ENCODE peak calls at places on chromosomes 7 and 10, in seven cellular contexts. O is KG1; A is activated naive CD8-positive, alpha-beta T cell treated with anti-CD3 and anti-CD28 coated beads, Interleukin-2, amount 50 U/mL, for 24 hours; L is naive thymus-derived CD8-positive, alpha-beta T cell; E is WERI-Rb-1; B is activated T-cell treated with anti-CD3 and anti-CD28 coated beads for 1 hour; I is fibroblast of pulmonary artery. U is an unnamed sample.
A peak's percentile ranks its signal among the peaks of the same experiment; 100 is the strongest.

GRCh38 chr7:135768990-135769389 is 20.4 kb upstream of the FAM180A start:
- DNase-seq in O (no peak), A (no peak), L (no peak), E (no peak), B (no peak), I (no peak), U (no peak)

GRCh38 chr10:98408799-98409198 is 6.2 kb downstream of the PYROXD2 start:
- DNase-seq in O (no peak), A (no peak), L (no peak), E (no peak), B (no peak), I (no peak), U (no peak)

GRCh38 chr10:108784534-108784933 is 1138.8 kb downstream of the XPNPEP1 start:
- DNase-seq in O (no peak), A (no peak), L (no peak), E (no peak), B (no peak), I (no peak), U (no peak)

GRCh38 chr7:66142996-66143395 is 28.3 kb downstream of the CRCP start:
- DNase-seq in O (no peak), A (no peak), L (no peak), E (no peak), B (no peak), I (no peak), U (no peak)

GRCh38 chr10:118459642-118460193 is 117.6 kb upstream of the FAM204A start:
- DNase-seq in O (peak; percentile 27), A (peak; percentile 56), L (peak; percentile 30), E (peak; percentile 68), B (peak; percentile 22), I (peak; percentile 66), U (peak; percentile 4)

GRCh38 chr7:157471259-157472125 is 134.7 kb downstream of the DNAJB6 start:
- DNase-seq in O (no peak), A (no peak), L (peak; percentile 31), E (no peak), B (no peak), I (no peak), U (no peak)

GRCh38 chr10:3239066-3239919 is 66.7 kb upstream of the PITRM1 start:
- DNase-seq in O (peak; percentile 8), A (peak; percentile 79), L (peak; percentile 59), E (peak; percentile 45), B (peak; percentile 68), I (peak; percentile 84), U (peak; percentile 38)

GRCh38 chr7:29598607-29599006 is 35.0 kb downstream of the PRR15 start:
- DNase-seq in O (no peak), A (no peak), L (no peak), E (no peak), B (no peak), I (no peak), U (no peak)

GRCh38 chr7:70614237-70614984 is 517.5 kb upstream of the GALNT17 start:
- DNase-seq in O (no peak), A (no peak), L (no peak), E (peak; percentile 98), B (no peak), I (peak; percentile 46), U (no peak)

GRCh38 chr10:58086763-58087150 is 180.9 kb downstream of the IPMK start:
- DNase-seq in O (no peak), A (no peak), L (no peak), E (no peak), B (no peak), I (no peak), U (no peak)

GRCh38 chr7:16933296-16934248 is 51.8 kb upstream of the AGR3 start:
- DNase-seq in O (peak; percentile 81), A (peak; percentile 25), L (no peak), E (no peak), B (no peak), I (peak; percentile 35), U (no peak)

GRCh38 chr7:22694597-22695207 is 32.3 kb upstream of the IL6 start:
- DNase-seq in O (no peak), A (no peak), L (no peak), E (no peak), B (no peak), I (no peak), U (no peak)

GRCh38 chr10:125343118-125343752 is 182.9 kb upstream of the CTBP2 start:
- DNase-seq in O (peak; percentile 10), A (no peak), L (no peak), E (peak; percentile 20), B (no peak), I (peak; percentile 50), U (no peak)

GRCh38 chr10:89389254-89389653 is 3.2 kb upstream of the IFIT1 start:
- DNase-seq in O (peak; percentile 11), A (no peak), L (no peak), E (no peak), B (no peak), I (peak; percentile 70), U (no peak)

GRCh38 chr10:17428616-17429097 is 25.7 kb downstream of the ST8SIA6 start:
- DNase-seq in O (no peak), A (peak; percentile 50), L (peak; percentile 61), E (no peak), B (peak; percentile 49), I (no peak), U (no peak)

GRCh38 chr10:11003739-11004515 is 13.7 kb upstream of the CELF2 start:
- DNase-seq in O (no peak), A (no peak), L (no peak), E (no peak), B (no peak), I (no peak), U (no peak)

GRCh38 chr10:44978570-44979280 is at the start of gene DEPP1:
- DNase-seq in O (no peak), A (no peak), L (no peak), E (peak; percentile 98), B (no peak), I (peak; percentile 95), U (no peak)

GRCh38 chr7:96400518-96400917 is 78.6 kb upstream of the SLC25A13 start:
- DNase-seq in O (no peak), A (no peak), L (no peak), E (no peak), B (no peak), I (no peak), U (no peak)

GRCh38 chr7:47253650-47254080 is 328.2 kb downstream of the TNS3 start:
- DNase-seq in O (no peak), A (peak; percentile 6), L (no peak), E (peak; percentile 23), B (no peak), I (peak; percentile 58), U (no peak)

GRCh38 chr7:5143106-5143505 is 46.9 kb upstream of the WIPI2 start:
- DNase-seq in O (no peak), A (no peak), L (no peak), E (no peak), B (peak; percentile 13), I (no peak), U (no peak)

GRCh38 chr7:155164316-155164715 is 94.2 kb downstream of the HTR5A start:
- DNase-seq in O (no peak), A (no peak), L (no peak), E (no peak), B (no peak), I (no peak), U (no peak)

GRCh38 chr7:13021566-13021965 is 334.1 kb downstream of the ARL4A start:
- DNase-seq in O (no peak), A (no peak), L (no peak), E (no peak), B (no peak), I (peak; percentile 29), U (no peak)

GRCh38 chr7:159193543-159193942 is 48.9 kb upstream of the VIPR2 start:
- DNase-seq in O (no peak), A (no peak), L (no peak), E (no peak), B (no peak), I (no peak), U (no peak)

GRCh38 chr10:70596110-70596798 is 6.3 kb downstream of the PRF1 start:
- DNase-seq in O (no peak), A (no peak), L (no peak), E (no peak), B (no peak), I (no peak), U (peak; percentile 52)

GRCh38 chr7:37054631-37055300 is 330.5 kb upstream of the AOAH start:
- DNase-seq in O (no peak), A (no peak), L (no peak), E (no peak), B (no peak), I (peak; percentile 27), U (no peak)

GRCh38 chr7:34160261-34160752 is 255.0 kb downstream of the BMPER start:
- DNase-seq in O (no peak), A (no peak), L (no peak), E (no peak), B (no peak), I (peak; percentile 56), U (no peak)

GRCh38 chr10:129896231-129897150 is 67.6 kb downstream of the EBF3 start:
- DNase-seq in O (no peak), A (no peak), L (no peak), E (no peak), B (no peak), I (no peak), U (peak; percentile 44)

GRCh38 chr7:158409120-158409519 is 178.5 kb downstream of the PTPRN2 start:
- DNase-seq in O (no peak), A (no peak), L (no peak), E (no peak), B (no peak), I (no peak), U (no peak)

GRCh38 chr10:77501152-77501845 is 136.3 kb downstream of the KCNMA1 start:
- DNase-seq in O (no peak), A (no peak), L (no peak), E (no peak), B (no peak), I (peak; percentile 77), U (no peak)

GRCh38 chr10:27527597-27528295 is 23.6 kb downstream of the RAB18 start:
- DNase-seq in O (no peak), A (no peak), L (no peak), E (no peak), B (no peak), I (peak; percentile 20), U (no peak)

GRCh38 chr7:42155836-42156540 is 81.0 kb downstream of the GLI3 start:
- DNase-seq in O (no peak), A (no peak), L (no peak), E (no peak), B (no peak), I (no peak), U (no peak)

GRCh38 chr10:58796834-58797233 is 284.2 kb downstream of the BICC1 start:
- DNase-seq in O (no peak), A (no peak), L (no peak), E (no peak), B (no peak), I (no peak), U (no peak)

GRCh38 chr7:101924171-101924570 is 106.7 kb downstream of the CUX1 start:
- DNase-seq in O (no peak), A (peak; percentile 28), L (no peak), E (no peak), B (no peak), I (peak; percentile 50), U (no peak)

GRCh38 chr10:66925896-66926719 is at the start of gene LRRTM3:
- DNase-seq in O (peak; percentile 16), A (peak; percentile 3), L (no peak), E (peak; percentile 69), B (no peak), I (peak; percentile 80), U (peak; percentile 59)

GRCh38 chr7:152647-153046 is 39.7 kb upstream of the FAM20C start:
- DNase-seq in O (no peak), A (no peak), L (no peak), E (no peak), B (no peak), I (no peak), U (no peak)

GRCh38 chr7:107643938-107644703 is 16.5 kb upstream of the SLC26A4 start:
- DNase-seq in O (no peak), A (no peak), L (no peak), E (no peak), B (no peak), I (peak; percentile 49), U (no peak)

GRCh38 chr7:36278767-36279171 is 110.9 kb upstream of the ANLN start:
- DNase-seq in O (no peak), A (no peak), L (no peak), E (no peak), B (no peak), I (peak; percentile 39), U (no peak)